ENCODE peak calls at places on chromosomes 2 and 18, in ten cellular contexts. I is uterus, V is GM12878, A is left lung, J is pancreas, E is upper lobe of right lung, Y is neural progenitor cell, X is esophagus muscularis mucosa, U is mammary epithelial cell, M is cardiac muscle cell. Q is an unnamed sample.
A peak's percentile ranks its signal among the peaks of the same experiment; 100 is the strongest.

GRCh38 chr18:48470484-48471180 is 61.4 kb upstream of the ZBTB7C start:
- DNase-seq in M (no peak), V (no peak), J (no peak), Y (no peak), E (no peak), A (no peak), I (no peak), X (no peak), U (no peak), Q (no peak)

GRCh38 chr18:77167276-77167675 is 34.7 kb upstream of the MBP start:
- DNase-seq in A (no peak), Y (no peak), I (no peak), V (no peak), M (no peak), X (no peak), E (no peak), J (no peak), U (no peak), Q (no peak)

GRCh38 chr2:222448806-222449205 is 24.5 kb downstream of the SGPP2 start:
- DNase-seq in J (no peak), U (peak; percentile 24), X (no peak), A (no peak), M (no peak), E (no peak), I (peak; percentile 65), Y (no peak), V (no peak), Q (no peak)

GRCh38 chr18:29087616-29088246 is 910.8 kb upstream of the CDH2 start:
- DNase-seq in J (no peak), M (no peak), Y (no peak), E (no peak), A (no peak), I (no peak), V (no peak), U (no peak), X (no peak), Q (no peak)

GRCh38 chr18:63869851-63870250 is 17.7 kb upstream of the SERPINB2 start:
- DNase-seq in I (no peak), E (no peak), J (no peak), V (no peak), M (no peak), X (no peak), U (peak; percentile 65), Y (no peak), A (no peak), Q (no peak)

GRCh38 chr2:158546412-158547144 is 89.8 kb downstream of the PKP4 start:
- DNase-seq in U (no peak), M (no peak), V (no peak), X (no peak), A (no peak), J (no peak), I (no peak), Y (no peak), E (no peak), Q (no peak)

GRCh38 chr2:240392948-240393830 is 42.3 kb upstream of the GPC1 start:
- DNase-seq in Y (no peak), E (peak; percentile 60), A (peak; percentile 61), X (no peak), V (no peak), M (no peak), J (no peak), I (no peak), U (no peak), Q (no peak)

GRCh38 chr2:24313744-24314632 is 46.3 kb downstream of the ITSN2 start:
- DNase-seq in I (no peak), Y (no peak), U (peak; percentile 42), J (no peak), M (no peak), V (no peak), A (no peak), X (no peak), E (no peak), Q (no peak)

GRCh38 chr18:48735070-48735676 is 196.3 kb downstream of the CTIF start:
- DNase-seq in E (no peak), A (no peak), U (peak; percentile 37), M (no peak), I (no peak), X (no peak), J (no peak), V (no peak), Y (peak; percentile 35), Q (no peak)

GRCh38 chr2:12534646-12535263 is 182.0 kb upstream of the TRIB2 start:
- DNase-seq in U (peak; percentile 94), X (no peak), M (no peak), V (no peak), A (no peak), Y (peak; percentile 13), I (peak; percentile 73), E (no peak), J (no peak), Q (no peak)

GRCh38 chr2:67503066-67503795 is 106.1 kb downstream of the ETAA1 start:
- DNase-seq in U (peak; percentile 66), J (no peak), E (no peak), I (peak; percentile 28), M (no peak), X (no peak), Y (no peak), V (no peak), A (no peak), Q (no peak)

GRCh38 chr2:132824716-132825115 is 154.7 kb upstream of the LYPD1 start:
- DNase-seq in M (no peak), X (no peak), E (no peak), Y (no peak), I (no peak), J (no peak), A (no peak), V (no peak), U (peak; percentile 71), Q (no peak)

DNA sequence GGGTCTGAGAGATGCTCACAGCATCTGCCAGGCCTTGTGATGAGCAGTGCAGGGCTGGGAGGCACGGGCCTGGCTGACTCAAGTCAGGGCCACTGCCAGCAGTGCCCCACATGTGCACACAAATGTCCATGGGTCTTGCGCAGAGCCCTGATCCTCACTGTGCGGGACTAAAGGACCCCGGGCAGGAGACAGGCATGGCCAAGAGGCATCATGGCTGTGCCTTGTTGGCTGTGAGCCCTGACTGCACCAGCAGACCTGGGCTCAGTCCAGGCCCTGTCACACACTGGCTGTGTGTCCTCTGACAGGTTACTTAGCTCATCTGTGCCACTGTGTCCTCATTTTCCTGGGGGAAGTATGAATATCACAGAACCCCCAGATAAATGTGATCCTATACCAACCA is 4.0 kb downstream of the KCNIP3 start:
- DNase-seq in V (no peak), A (no peak), E (no peak), J (no peak), M (no peak), Y (no peak), I (no peak), X (no peak), U (no peak), Q (no peak)
- H3K9me3 ChIP-seq in V (no peaks in the 10 kb centered on the region), A (no peaks in the 10 kb centered on the region), E (no peaks in the 10 kb centered on the region), J (no peaks in the 10 kb centered on the region), M (no peaks in the 10 kb centered on the region), Y (no peaks in the 10 kb centered on the region), I (no peaks in the 10 kb centered on the region), X (no peaks in the 10 kb centered on the region), U (no peaks in the 10 kb centered on the region), Q (no peaks in the 10 kb centered on the region)

DNA sequence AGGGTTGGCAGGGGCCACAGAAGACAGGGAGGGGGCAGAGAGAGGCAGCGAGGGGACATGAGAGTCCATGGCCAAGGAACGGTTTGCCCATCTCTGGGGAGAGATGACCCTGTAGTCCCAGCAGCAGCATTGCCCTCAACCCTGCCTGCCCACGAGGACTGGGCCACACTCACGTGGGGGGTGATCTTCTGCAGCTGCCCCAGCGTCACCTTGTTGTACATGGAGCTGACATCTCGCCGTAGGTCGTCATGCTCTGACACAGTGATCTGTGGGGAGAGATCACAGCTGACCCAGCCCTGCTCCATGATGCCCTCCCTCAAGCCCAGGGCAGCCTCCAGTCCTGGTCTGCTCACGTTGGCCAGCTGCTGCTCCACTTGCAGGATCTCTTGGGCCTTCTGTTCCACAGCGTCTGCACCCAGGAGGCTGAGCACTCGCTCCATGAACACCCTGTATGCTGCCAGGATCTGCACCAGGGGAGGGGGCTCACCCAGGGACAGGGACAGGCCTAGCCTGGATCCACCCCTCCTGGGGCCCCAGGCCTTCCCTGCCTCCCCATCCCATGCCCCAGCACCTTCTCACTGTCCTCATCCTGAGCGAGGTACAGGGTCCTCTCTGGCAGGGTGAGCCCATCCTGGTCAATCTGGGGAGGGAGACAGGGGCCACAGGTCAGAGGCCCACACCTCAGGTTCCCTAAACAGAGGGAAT is 2.9 kb downstream of the ECEL1 start:
- DNase-seq in M (no peak), V (no peak), Y (no peak), U (no peak), J (no peak), E (peak; percentile 55), X (no peak), A (no peak), I (no peak), Q (no peak)
- H3K27me3 ChIP-seq in M (peaks cover 97% of the 10 kb centered on the region), V (no peaks in the 10 kb centered on the region), Y (peaks cover 81% of the 10 kb centered on the region), U (peaks cover 35% of the 10 kb centered on the region), J (no peaks in the 10 kb centered on the region), E (peaks cover 54% of the 10 kb centered on the region), X (no peaks in the 10 kb centered on the region), A (peaks cover 48% of the 10 kb centered on the region), I (peaks cover 17% of the 10 kb centered on the region), Q (peaks cover 40% of the 10 kb centered on the region)

DNA sequence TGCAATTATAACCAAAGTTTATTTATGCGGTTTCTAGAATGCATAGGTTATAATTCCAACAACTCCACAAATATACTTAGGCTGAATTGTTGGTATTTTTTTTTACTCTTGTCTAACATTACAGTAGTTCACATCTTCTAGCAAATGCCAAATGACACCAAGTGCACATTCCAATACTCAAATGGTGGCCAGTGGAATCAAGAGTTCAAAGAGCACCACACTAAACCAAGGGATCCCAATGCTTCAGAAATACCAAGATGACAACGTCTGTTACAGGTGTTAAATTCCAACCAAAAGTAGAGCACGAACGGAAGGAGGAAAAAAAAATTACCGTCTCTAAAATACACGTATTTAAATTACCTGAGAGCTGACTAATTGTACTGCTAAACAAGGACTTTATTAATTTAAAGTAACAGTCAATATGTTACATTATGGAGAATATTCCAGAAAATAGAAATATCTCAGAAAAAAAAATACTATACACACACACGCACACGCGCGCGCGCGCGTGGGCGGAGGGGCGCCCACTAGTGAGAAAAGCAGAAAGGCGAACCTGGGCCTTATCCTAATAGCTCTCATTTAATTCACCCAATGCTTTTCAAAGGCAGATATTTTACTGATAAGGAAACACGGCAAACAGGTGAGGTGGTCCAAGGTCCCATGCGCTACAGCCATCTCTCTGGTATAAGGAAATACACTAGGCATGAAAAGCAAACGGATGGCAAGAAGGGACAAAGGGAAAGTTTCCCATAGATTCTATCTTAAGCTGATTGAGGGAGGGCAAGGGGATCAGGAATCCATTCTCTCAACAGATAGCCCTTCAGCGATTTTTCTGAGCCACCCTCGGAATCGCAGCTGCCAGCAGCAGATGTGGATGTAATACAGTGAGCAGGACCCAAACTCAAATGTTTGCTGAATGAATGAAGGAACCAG is 136.5 kb downstream of the TMEM247 start:
- DNase-seq in A (no peak), V (no peak), E (no peak), U (no peak), I (no peak), M (peak; percentile 4), X (no peak), J (peak; percentile 11), Y (peak; percentile 64), Q (no peak)
- TF ChIP-seq CTCF in A (no peak), V (peak; percentile 31), E (peak; percentile 34), U (no peak), I (no peak), M (peak; percentile 22), X (peak; percentile 33), J (no peak), Y (peak; percentile 29), Q (peak; percentile 33)

DNA sequence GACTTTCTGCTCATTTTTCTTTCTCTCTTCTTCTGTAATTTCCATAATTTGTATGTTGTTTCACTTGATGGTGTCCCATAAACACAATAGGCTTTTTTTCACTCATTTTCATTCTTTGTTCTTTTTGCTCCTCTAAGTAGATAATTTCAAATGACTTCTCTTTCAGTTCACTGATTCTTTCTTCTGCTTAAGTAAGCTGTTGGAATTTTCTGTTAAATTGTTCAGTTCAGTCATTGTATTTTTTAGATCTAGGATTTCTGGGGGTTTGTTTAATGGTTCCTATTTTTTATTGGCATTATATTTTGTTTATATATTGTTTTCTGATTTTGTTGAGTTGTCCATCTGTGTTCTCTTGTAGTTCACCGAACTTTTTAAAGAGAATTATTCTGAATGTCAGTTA is 19.5 kb downstream of the SP140L start:
- DNase-seq in J (no peak), U (no peak), X (no peak), E (no peak), I (no peak), Y (no peak), A (no peak), V (no peak), M (no peak), Q (no peak)
- H3K9me3 ChIP-seq in J (no peaks in the 10 kb centered on the region), U (no peaks in the 10 kb centered on the region), X (no peaks in the 10 kb centered on the region), E (no peaks in the 10 kb centered on the region), I (no peaks in the 10 kb centered on the region), Y (no peaks in the 10 kb centered on the region), A (no peaks in the 10 kb centered on the region), V (peaks cover 14% of the 10 kb centered on the region), M (no peaks in the 10 kb centered on the region), Q (peaks cover 29% of the 10 kb centered on the region)

Q was measured in CD4-positive, alpha-beta T cell.